ENCODE peak calls at places on chromosomes 16 and 17, in seven cellular contexts. One of them, this sample, is unnamed.

GRCh38 chr16:66947302-66948033 is 12.2 kb downstream of the CES2 start:
- DNase-seq in IMR-90: peak; percentile 82
- DNase-seq in mesenchymal stem cell: peak; percentile 89
- DNase-seq in mesendoderm: peak; percentile 86
- DNase-seq in H9: peak; percentile 82
- DNase-seq in neuronal stem cell: peak; percentile 64
- DNase-seq in H1: peak; percentile 94
- DNase-seq in this sample: peak; percentile 58

GRCh38 chr17:45246861-45247428 is 14.9 kb downstream of the SPATA32 start:
- DNase-seq in IMR-90: peak; percentile 14
- DNase-seq in mesenchymal stem cell: peak; percentile 50
- DNase-seq in mesendoderm: peak; percentile 77
- DNase-seq in H9: peak; percentile 88
- DNase-seq in neuronal stem cell: peak; percentile 64
- DNase-seq in H1: peak; percentile 83
- DNase-seq in this sample: no peak

GRCh38 chr16:17766012-17766411 is 295.3 kb upstream of the XYLT1 start:
- DNase-seq in IMR-90: no peak
- DNase-seq in mesenchymal stem cell: no peak
- DNase-seq in mesendoderm: no peak
- DNase-seq in H9: no peak
- DNase-seq in neuronal stem cell: no peak
- DNase-seq in H1: no peak
- DNase-seq in this sample: no peak

GRCh38 chr17:16190703-16191360 is 24.5 kb downstream of the NCOR1 start:
- DNase-seq in IMR-90: no peak
- DNase-seq in mesenchymal stem cell: no peak
- DNase-seq in mesendoderm: no peak
- DNase-seq in H9: no peak
- DNase-seq in neuronal stem cell: no peak
- DNase-seq in H1: no peak
- DNase-seq in this sample: no peak

GRCh38 chr17:1713878-1714487 is 3.8 kb upstream of the TLCD2 start:
- DNase-seq in IMR-90: peak; percentile 32
- DNase-seq in mesenchymal stem cell: peak; percentile 50
- DNase-seq in mesendoderm: peak; percentile 93
- DNase-seq in H9: peak; percentile 93
- DNase-seq in neuronal stem cell: peak; percentile 59
- DNase-seq in H1: peak; percentile 78
- DNase-seq in this sample: no peak

GRCh38 chr17:31093866-31094599 is 744 bp upstream of the NF1 start:
- DNase-seq in IMR-90: no peak
- DNase-seq in mesenchymal stem cell: no peak
- DNase-seq in mesendoderm: peak; percentile 18
- DNase-seq in H9: no peak
- DNase-seq in neuronal stem cell: no peak
- DNase-seq in H1: no peak
- DNase-seq in this sample: no peak

GRCh38 chr17:68011199-68011665 is 15.0 kb upstream of the C17orf58 start:
- DNase-seq in IMR-90: no peak
- DNase-seq in mesenchymal stem cell: peak; percentile 38
- DNase-seq in mesendoderm: peak; percentile 70
- DNase-seq in H9: peak; percentile 90
- DNase-seq in neuronal stem cell: peak; percentile 23
- DNase-seq in H1: peak; percentile 92
- DNase-seq in this sample: peak; percentile 44

GRCh38 chr17:43536236-43537088 is 9.7 kb downstream of the ETV4 start:
- DNase-seq in IMR-90: peak; percentile 71
- DNase-seq in mesenchymal stem cell: peak; percentile 83
- DNase-seq in mesendoderm: peak; percentile 82
- DNase-seq in H9: peak; percentile 46
- DNase-seq in neuronal stem cell: no peak
- DNase-seq in H1: no peak
- DNase-seq in this sample: peak; percentile 82

GRCh38 chr17:12180644-12181261 is 160.1 kb downstream of the MAP2K4 start:
- DNase-seq in IMR-90: peak; percentile 79
- DNase-seq in mesenchymal stem cell: peak; percentile 57
- DNase-seq in mesendoderm: peak; percentile 51
- DNase-seq in H9: no peak
- DNase-seq in neuronal stem cell: peak; percentile 52
- DNase-seq in H1: no peak
- DNase-seq in this sample: peak; percentile 13

GRCh38 chr16:2835638-2836493 is 5.8 kb downstream of the ZG16B start:
- DNase-seq in IMR-90: peak; percentile 98
- DNase-seq in mesenchymal stem cell: peak; percentile 93
- DNase-seq in mesendoderm: peak; percentile 99
- DNase-seq in H9: peak; percentile 71
- DNase-seq in neuronal stem cell: no peak
- DNase-seq in H1: no peak
- DNase-seq in this sample: peak; percentile 94

GRCh38 chr16:67443299-67443698 is 12.4 kb downstream of the HSD11B2 start:
- DNase-seq in IMR-90: no peak
- DNase-seq in mesenchymal stem cell: no peak
- DNase-seq in mesendoderm: no peak
- DNase-seq in H9: no peak
- DNase-seq in neuronal stem cell: no peak
- DNase-seq in H1: no peak
- DNase-seq in this sample: no peak

GRCh38 chr17:50265212-50265611 is 9.1 kb upstream of the TMEM92 start:
- DNase-seq in IMR-90: no peak
- DNase-seq in mesenchymal stem cell: no peak
- DNase-seq in mesendoderm: no peak
- DNase-seq in H9: no peak
- DNase-seq in neuronal stem cell: no peak
- DNase-seq in H1: no peak
- DNase-seq in this sample: no peak

GRCh38 chr16:89564476-89565255 is 4.2 kb downstream of the RPL13 start:
- DNase-seq in IMR-90: no peak
- DNase-seq in mesenchymal stem cell: no peak
- DNase-seq in mesendoderm: no peak
- DNase-seq in H9: peak; percentile 83
- DNase-seq in neuronal stem cell: no peak
- DNase-seq in H1: peak; percentile 80
- DNase-seq in this sample: peak; percentile 17

GRCh38 chr16:88347656-88348376 is 34.9 kb upstream of the ZNF469 start:
- DNase-seq in IMR-90: no peak
- DNase-seq in mesenchymal stem cell: no peak
- DNase-seq in mesendoderm: no peak
- DNase-seq in H9: no peak
- DNase-seq in neuronal stem cell: no peak
- DNase-seq in H1: no peak
- DNase-seq in this sample: no peak

GRCh38 chr17:80712610-80713009 is 168.0 kb downstream of the RPTOR start:
- DNase-seq in IMR-90: no peak
- DNase-seq in mesenchymal stem cell: no peak
- DNase-seq in mesendoderm: no peak
- DNase-seq in H9: no peak
- DNase-seq in neuronal stem cell: no peak
- DNase-seq in H1: no peak
- DNase-seq in this sample: peak; percentile 37

GRCh38 chr16:89360760-89361435 is 129.5 kb downstream of the ANKRD11 start:
- DNase-seq in IMR-90: no peak
- DNase-seq in mesenchymal stem cell: no peak
- DNase-seq in mesendoderm: peak; percentile 70
- DNase-seq in H9: no peak
- DNase-seq in neuronal stem cell: no peak
- DNase-seq in H1: no peak
- DNase-seq in this sample: no peak

GRCh38 chr17:77616243-77616731 is 342.2 kb upstream of the TNRC6C start:
- DNase-seq in IMR-90: no peak
- DNase-seq in mesenchymal stem cell: no peak
- DNase-seq in mesendoderm: no peak
- DNase-seq in H9: no peak
- DNase-seq in neuronal stem cell: no peak
- DNase-seq in H1: no peak
- DNase-seq in this sample: peak; percentile 30

GRCh38 chr17:83064732-83065659 is 14.4 kb upstream of the METRNL start:
- DNase-seq in IMR-90: no peak
- DNase-seq in mesenchymal stem cell: no peak
- DNase-seq in mesendoderm: no peak
- DNase-seq in H9: peak; percentile 27
- DNase-seq in neuronal stem cell: no peak
- DNase-seq in H1: no peak
- DNase-seq in this sample: no peak

GRCh38 chr17:71709271-71709670 is 411.5 kb upstream of the SOX9 start:
- DNase-seq in IMR-90: peak; percentile 22
- DNase-seq in mesenchymal stem cell: peak; percentile 31
- DNase-seq in mesendoderm: no peak
- DNase-seq in H9: no peak
- DNase-seq in neuronal stem cell: no peak
- DNase-seq in H1: no peak
- DNase-seq in this sample: no peak

GRCh38 chr17:58006563-58006923 is 503 bp downstream of the SRSF1 start:
- DNase-seq in IMR-90: peak; percentile 71
- DNase-seq in mesenchymal stem cell: peak; percentile 83
- DNase-seq in mesendoderm: peak; percentile 76
- DNase-seq in H9: peak; percentile 66
- DNase-seq in neuronal stem cell: no peak
- DNase-seq in H1: peak; percentile 60
- DNase-seq in this sample: peak; percentile 71

GRCh38 chr16:48057085-48057484 is 98.7 kb downstream of the ABCC12 start:
- DNase-seq in IMR-90: peak; percentile 7
- DNase-seq in mesenchymal stem cell: peak; percentile 10
- DNase-seq in mesendoderm: no peak
- DNase-seq in H9: no peak
- DNase-seq in neuronal stem cell: no peak
- DNase-seq in H1: no peak
- DNase-seq in this sample: no peak

GRCh38 chr17:76667786-76668453 is 24.4 kb upstream of the ST6GALNAC1 start:
- DNase-seq in IMR-90: no peak
- DNase-seq in mesenchymal stem cell: peak; percentile 18
- DNase-seq in mesendoderm: no peak
- DNase-seq in H9: no peak
- DNase-seq in neuronal stem cell: no peak
- DNase-seq in H1: no peak
- DNase-seq in this sample: peak; percentile 83

GRCh38 chr16:17076818-17077498 is 393.8 kb downstream of the XYLT1 start:
- DNase-seq in IMR-90: no peak
- DNase-seq in mesenchymal stem cell: no peak
- DNase-seq in mesendoderm: no peak
- DNase-seq in H9: no peak
- DNase-seq in neuronal stem cell: no peak
- DNase-seq in H1: no peak
- DNase-seq in this sample: no peak

GRCh38 chr17:2899911-2900310 is 103.7 kb downstream of the RAP1GAP2 start:
- DNase-seq in IMR-90: peak; percentile 11
- DNase-seq in mesenchymal stem cell: no peak
- DNase-seq in mesendoderm: no peak
- DNase-seq in H9: no peak
- DNase-seq in neuronal stem cell: no peak
- DNase-seq in H1: no peak
- DNase-seq in this sample: no peak

GRCh38 chr17:8159459-8160223 is 3.1 kb downstream of the VAMP2 start:
- DNase-seq in IMR-90: no peak
- DNase-seq in mesenchymal stem cell: no peak
- DNase-seq in mesendoderm: no peak
- DNase-seq in H9: no peak
- DNase-seq in neuronal stem cell: no peak
- DNase-seq in H1: no peak
- DNase-seq in this sample: no peak

GRCh38 chr16:31143036-31143888 is 6.6 kb downstream of the PRSS36 start:
- DNase-seq in IMR-90: no peak
- DNase-seq in mesenchymal stem cell: no peak
- DNase-seq in mesendoderm: no peak
- DNase-seq in H9: no peak
- DNase-seq in neuronal stem cell: no peak
- DNase-seq in H1: peak; percentile 55
- DNase-seq in this sample: no peak
- H4K8ac ChIP-seq in IMR-90: peak overlapping the region; percentile 84
- H4K8ac ChIP-seq in mesenchymal stem cell: peak overlapping the region; percentile 88
- H4K8ac ChIP-seq in mesendoderm: no peak overlapping the region
- H4K8ac ChIP-seq in H9: no peak overlapping the region
- H4K8ac ChIP-seq in neuronal stem cell: peak overlapping the region; percentile 98
- H4K8ac ChIP-seq in H1: no peak overlapping the region
- H4K8ac ChIP-seq in this sample: peak overlapping the region; percentile 72

GRCh38 chr16:50396770-50397525 is 28.2 kb upstream of the BRD7 start:
- DNase-seq in IMR-90: peak; percentile 36
- DNase-seq in mesenchymal stem cell: no peak
- DNase-seq in mesendoderm: peak; percentile 84
- DNase-seq in H9: no peak
- DNase-seq in neuronal stem cell: no peak
- DNase-seq in H1: no peak
- DNase-seq in this sample: peak; percentile 99
- H4K8ac ChIP-seq in IMR-90: no peak overlapping the region
- H4K8ac ChIP-seq in mesenchymal stem cell: no peak overlapping the region
- H4K8ac ChIP-seq in mesendoderm: no peak overlapping the region
- H4K8ac ChIP-seq in H9: no peak overlapping the region
- H4K8ac ChIP-seq in neuronal stem cell: no peak overlapping the region
- H4K8ac ChIP-seq in H1: no peak overlapping the region
- H4K8ac ChIP-seq in this sample: no peak overlapping the region

DNA sequence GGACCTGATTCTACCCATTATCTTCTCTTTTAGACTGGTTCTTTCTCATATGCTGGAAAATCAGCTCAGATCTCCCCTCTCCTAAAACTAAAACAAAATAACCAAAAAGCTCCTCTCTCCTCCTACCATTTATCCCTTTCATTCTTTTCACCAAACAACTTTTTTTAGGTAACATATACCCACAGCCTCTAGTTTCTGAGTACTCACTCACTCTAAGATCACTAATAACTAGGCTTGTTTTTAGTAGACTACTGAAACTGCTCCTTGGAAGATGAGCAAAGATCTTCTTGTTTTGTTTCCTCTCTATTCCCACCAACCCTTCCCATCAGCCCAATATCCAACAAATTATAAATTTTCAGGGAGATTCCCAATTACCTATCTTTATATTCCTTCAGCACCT is 129.0 kb downstream of the SKAP1 start:
- DNase-seq in IMR-90: no peak
- DNase-seq in mesenchymal stem cell: no peak
- DNase-seq in mesendoderm: no peak
- DNase-seq in H9: no peak
- DNase-seq in neuronal stem cell: no peak
- DNase-seq in H1: no peak
- DNase-seq in this sample: no peak
- H4K8ac ChIP-seq in IMR-90: no peak overlapping the region
- H4K8ac ChIP-seq in mesenchymal stem cell: no peak overlapping the region
- H4K8ac ChIP-seq in mesendoderm: no peak overlapping the region
- H4K8ac ChIP-seq in H9: no peak overlapping the region
- H4K8ac ChIP-seq in neuronal stem cell: no peak overlapping the region
- H4K8ac ChIP-seq in H1: no peak overlapping the region
- H4K8ac ChIP-seq in this sample: no peak overlapping the region

DNA sequence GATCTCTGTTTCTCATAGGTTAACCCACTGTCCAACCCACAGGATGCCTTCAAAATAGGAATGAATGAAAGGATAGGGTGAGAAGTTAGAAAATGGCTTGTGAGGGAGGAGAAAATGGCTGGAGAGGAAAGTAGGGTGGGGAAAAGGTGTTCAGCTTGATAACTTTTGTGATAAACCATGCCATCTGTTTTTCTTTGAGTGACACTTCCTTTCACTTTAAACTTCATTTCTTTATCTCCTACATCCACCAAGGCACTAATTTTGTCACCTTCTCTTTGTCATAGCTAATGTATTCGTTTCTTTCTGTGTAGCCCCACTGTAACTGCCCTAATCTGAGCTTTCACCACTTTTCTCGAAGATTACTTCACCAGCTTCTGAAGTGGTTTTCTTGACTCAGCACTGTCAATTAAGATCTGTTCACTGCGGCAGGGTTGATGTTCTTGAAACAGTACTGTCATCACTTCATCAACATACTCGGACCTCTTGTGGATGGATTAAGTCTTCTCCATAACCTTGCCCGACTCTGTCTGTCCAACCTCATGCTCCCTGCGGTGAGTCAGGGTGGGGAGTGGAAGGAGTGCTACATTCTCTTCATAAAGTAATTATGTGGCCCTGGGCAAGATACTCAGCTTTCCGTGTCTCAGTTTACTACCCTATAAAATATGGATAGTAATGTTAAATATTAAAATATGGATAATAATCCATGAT is 5.5 kb upstream of the KRT10 start:
- DNase-seq in IMR-90: no peak
- DNase-seq in mesenchymal stem cell: peak; percentile 22
- DNase-seq in mesendoderm: peak; percentile 10
- DNase-seq in H9: no peak
- DNase-seq in neuronal stem cell: no peak
- DNase-seq in H1: no peak
- DNase-seq in this sample: peak; percentile 27
- H4K8ac ChIP-seq in IMR-90: peak overlapping the region; percentile 29
- H4K8ac ChIP-seq in mesenchymal stem cell: no peak overlapping the region
- H4K8ac ChIP-seq in mesendoderm: no peak overlapping the region
- H4K8ac ChIP-seq in H9: no peak overlapping the region
- H4K8ac ChIP-seq in neuronal stem cell: no peak overlapping the region
- H4K8ac ChIP-seq in H1: no peak overlapping the region
- H4K8ac ChIP-seq in this sample: no peak overlapping the region

This sample was measured in trophoblast cell.